ENCODE peak calls at places on chromosome 3, in ten cellular contexts. B is A549, H is stomach, E is heart right ventricle, U is mammary epithelial cell, I is fibroblast of mammary gland, Y is IMR-90, Q is endothelial cell, G is fibroblast of lung, R is psoas muscle. T is an unnamed sample.
A peak's percentile ranks its signal among the peaks of the same experiment; 100 is the strongest.

GRCh38 chr3:72245183-72245811 is 460.3 kb upstream of the PROK2 start:
- DNase-seq in B (no peak), H (peak; percentile 66), E (peak; percentile 77), U (no peak), I (no peak), Y (no peak), Q (peak; percentile 9), G (no peak), R (peak; percentile 77), T (no peak)

GRCh38 chr3:14721126-14721864 is 46.4 kb downstream of the C3orf20 start:
- DNase-seq in B (no peak), H (no peak), E (no peak), U (no peak), I (no peak), Y (no peak), Q (no peak), G (no peak), R (no peak), T (no peak)

GRCh38 chr3:66014641-66015040 is 24.1 kb downstream of the MAGI1 start:
- DNase-seq in B (no peak), H (no peak), E (no peak), U (no peak), I (no peak), Y (no peak), Q (no peak), G (no peak), R (no peak), T (no peak)

GRCh38 chr3:13475871-13476590 is 4.1 kb upstream of the HDAC11 start:
- DNase-seq in B (no peak), H (no peak), E (no peak), U (no peak), I (no peak), Y (no peak), Q (no peak), G (no peak), R (no peak), T (peak; percentile 21)

GRCh38 chr3:31709005-31709404 is 176.3 kb downstream of the STT3B start:
- DNase-seq in B (no peak), H (no peak), E (no peak), U (no peak), I (no peak), Y (peak; percentile 27), Q (no peak), G (peak; percentile 14), R (no peak), T (no peak)

GRCh38 chr3:170502297-170502696 is 83.6 kb downstream of the SLC7A14 start:
- DNase-seq in B (no peak), H (no peak), E (no peak), U (no peak), I (peak; percentile 57), Y (peak; percentile 19), Q (no peak), G (peak; percentile 59), R (peak; percentile 52), T (no peak)

GRCh38 chr3:188345223-188345622 is 191.3 kb downstream of the LPP start:
- DNase-seq in B (no peak), H (no peak), E (no peak), U (no peak), I (peak; percentile 27), Y (peak; percentile 57), Q (no peak), G (peak; percentile 92), R (no peak), T (no peak)

GRCh38 chr3:163033652-163034051 is 1537.0 kb downstream of the OTOL1 start:
- DNase-seq in B (no peak), H (no peak), E (no peak), U (no peak), I (no peak), Y (no peak), Q (no peak), G (no peak), R (no peak), T (no peak)

GRCh38 chr3:119810018-119810435 is 28.1 kb downstream of the NR1I2 start:
- DNase-seq in B (no peak), H (peak; percentile 34), E (no peak), U (peak; percentile 19), I (peak; percentile 31), Y (peak; percentile 18), Q (no peak), G (peak; percentile 39), R (no peak), T (no peak)
- TF ChIP-seq CTCF in B (no peak), H (no peak), E (no peak), U (peak; percentile 40), I (peak; percentile 23), Y (no peak), Q (no peak), G (peak; percentile 29), R (no peak), T (peak; percentile 57)

GRCh38 chr3:42732829-42733459 is 30.3 kb upstream of the HHATL start:
- DNase-seq in B (no peak), H (no peak), E (no peak), U (no peak), I (no peak), Y (no peak), Q (peak; percentile 31), G (no peak), R (no peak), T (no peak)
- TF ChIP-seq CTCF in B (no peak), H (no peak), E (no peak), U (peak; percentile 5), I (peak; percentile 25), Y (peak; percentile 5), Q (peak; percentile 20), G (peak; percentile 10), R (no peak), T (peak; percentile 56)

GRCh38 chr3:151426337-151426648 is 34.6 kb downstream of the IGSF10 start:
- DNase-seq in B (peak; percentile 14), H (no peak), E (no peak), U (no peak), I (no peak), Y (no peak), Q (no peak), G (no peak), R (no peak), T (no peak)
- TF ChIP-seq CTCF in B (no peak), H (no peak), E (no peak), U (peak; percentile 13), I (no peak), Y (no peak), Q (no peak), G (no peak), R (no peak), T (peak; percentile 10)

GRCh38 chr3:40524571-40525285 is at the start of gene ZNF621:
- DNase-seq in B (peak; percentile 67), H (peak; percentile 94), E (peak; percentile 92), U (peak; percentile 84), I (peak; percentile 78), Y (peak; percentile 79), Q (peak; percentile 94), G (peak; percentile 83), R (peak; percentile 96), T (peak; percentile 72)

GRCh38 chr3:40524222-40524570 is 564 bp upstream of the ZNF621 start:
- DNase-seq in B (no peak), H (no peak), E (no peak), U (no peak), I (peak; percentile 7), Y (peak; percentile 3), Q (no peak), G (no peak), R (no peak), T (no peak)

GRCh38 chr3:40528426-40528825 is 3.7 kb downstream of the ZNF621 start:
- DNase-seq in B (no peak), H (no peak), E (no peak), U (no peak), I (no peak), Y (no peak), Q (no peak), G (no peak), R (no peak), T (no peak)

GRCh38 chr3:40521254-40521653 is 3.5 kb upstream of the ZNF621 start:
- DNase-seq in B (no peak), H (no peak), E (no peak), U (no peak), I (no peak), Y (no peak), Q (no peak), G (no peak), R (no peak), T (no peak)

GRCh38 chr3:40523781-40524180 is 979 bp upstream of the ZNF621 start:
- DNase-seq in B (no peak), H (no peak), E (no peak), U (no peak), I (no peak), Y (no peak), Q (no peak), G (no peak), R (no peak), T (no peak)
- TF ChIP-seq CTCF in B (no peak), H (no peak), E (no peak), U (no peak), I (no peak), Y (no peak), Q (no peak), G (no peak), R (no peak), T (no peak)

GRCh38 chr3:194640829-194641228 is 7.6 kb upstream of the TMEM44 start:
- DNase-seq in B (no peak), H (no peak), E (no peak), U (no peak), I (peak; percentile 30), Y (peak; percentile 9), Q (peak; percentile 55), G (peak; percentile 56), R (no peak), T (no peak)
- TF ChIP-seq CTCF in B (no peak), H (no peak), E (no peak), U (no peak), I (peak; percentile 41), Y (peak; percentile 14), Q (peak; percentile 42), G (peak; percentile 43), R (peak; percentile 4), T (peak; percentile 59)

GRCh38 chr3:46460051-46460450 is 4.7 kb downstream of the LTF start:
- DNase-seq in B (no peak), H (no peak), E (no peak), U (peak; percentile 12), I (no peak), Y (no peak), Q (no peak), G (no peak), R (no peak), T (peak; percentile 21)
- TF ChIP-seq CTCF in B (no peak), H (no peak), E (no peak), U (no peak), I (no peak), Y (no peak), Q (no peak), G (no peak), R (no peak), T (no peak)

GRCh38 chr3:134772591-134772990 is 22.5 kb upstream of the EPHB1 start:
- DNase-seq in B (no peak), H (no peak), E (no peak), U (no peak), I (no peak), Y (no peak), Q (no peak), G (no peak), R (no peak), T (no peak)
- TF ChIP-seq CTCF in B (no peak), H (no peak), E (no peak), U (no peak), I (no peak), Y (no peak), Q (no peak), G (no peak), R (no peak), T (no peak)

GRCh38 chr3:55481067-55481917 is 5.8 kb downstream of the WNT5A start:
- DNase-seq in B (no peak), H (no peak), E (no peak), U (no peak), I (peak; percentile 75), Y (peak; percentile 83), Q (peak; percentile 36), G (peak; percentile 80), R (peak; percentile 70), T (peak; percentile 74)
- TF ChIP-seq CTCF in B (no peak), H (no peak), E (no peak), U (no peak), I (no peak), Y (peak; percentile 0), Q (no peak), G (no peak), R (no peak), T (no peak)